ENCODE peak calls at places on chromosomes 5 and 9, in four cellular contexts. S is GM12878, X is IMR-90, T is K562. M is an unnamed sample.

GRCh38 chr9:117120061-117120460 is 294.8 kb downstream of the ASTN2 start:
- DNase-seq in X (no peak), T (no peak), S (no peak), M (no peak)

GRCh38 chr5:89230178-89230577 is 347.2 kb upstream of the MEF2C start:
- DNase-seq in T (no peak), X (no peak), S (no peak), M (no peak)

GRCh38 chr5:1544294-1545010 is 20.7 kb upstream of the LPCAT1 start:
- DNase-seq in X (no peak), S (no peak), T (no peak), M (no peak)

GRCh38 chr9:35798658-35799366 is 7.4 kb downstream of the NPR2 start:
- DNase-seq in S (no peak), X (peak; percentile 76), T (peak; percentile 73), M (peak; percentile 78)

GRCh38 chr5:166768536-166768935 is 1522.9 kb upstream of the WWC1 start:
- DNase-seq in S (no peak), X (no peak), T (no peak), M (no peak)

GRCh38 chr5:164065266-164065665 is 559.8 kb downstream of the MAT2B start:
- DNase-seq in S (no peak), T (no peak), X (no peak), M (no peak)

GRCh38 chr9:98986866-98987653 is 43.4 kb downstream of the COL15A1 start:
- DNase-seq in T (no peak), X (no peak), S (no peak), M (no peak)

GRCh38 chr9:37839491-37840461 is 39.2 kb downstream of the DCAF10 start:
- DNase-seq in X (peak; percentile 20), S (no peak), T (peak; percentile 83), M (peak; percentile 41)

GRCh38 chr9:79254900-79255651 is 316.7 kb upstream of the TLE4 start:
- DNase-seq in X (peak; percentile 70), T (no peak), S (no peak), M (no peak)

GRCh38 chr9:127793093-127793708 is 7.4 kb downstream of the CDK9 start:
- DNase-seq in X (peak; percentile 62), T (peak; percentile 15), S (no peak), M (peak; percentile 45)

GRCh38 chr5:176785184-176786145 is 24.9 kb upstream of the UNC5A start:
- DNase-seq in X (no peak), S (no peak), T (no peak), M (no peak)

GRCh38 chr9:93013856-93014582 is 44.5 kb upstream of the SUSD3 start:
- DNase-seq in S (no peak), T (no peak), X (no peak), M (no peak)

GRCh38 chr5:62689599-62690368 is 111.2 kb downstream of the LRRC70 start:
- DNase-seq in X (no peak), T (no peak), S (no peak), M (no peak)

GRCh38 chr5:32020271-32020670 is 153.8 kb downstream of the GOLPH3 start:
- DNase-seq in X (no peak), T (no peak), S (peak; percentile 42), M (no peak)

GRCh38 chr9:81894891-81895290 is 33.3 kb upstream of the SPATA31D4 start:
- DNase-seq in T (no peak), S (no peak), X (peak; percentile 30), M (no peak)

GRCh38 chr9:117487555-117488175 is 72.8 kb upstream of the ASTN2 start:
- DNase-seq in X (peak; percentile 13), T (peak; percentile 33), S (peak; percentile 7), M (peak; percentile 64)

GRCh38 chr9:8703904-8704303 is 904.3 kb upstream of the DMAC1 start:
- DNase-seq in S (no peak), X (no peak), T (no peak), M (no peak)

GRCh38 chr5:102863058-102863457 is 108.0 kb downstream of the PAM start:
- DNase-seq in S (no peak), T (no peak), X (no peak), M (no peak)

GRCh38 chr9:114283551-114284111 is 39.3 kb upstream of the ORM1 start:
- DNase-seq in S (no peak), X (no peak), T (no peak), M (no peak)
- TF ChIP-seq FOS in S (no peak), X (no peak), T (no peak), M (no peak)

GRCh38 chr9:14258840-14259239 is 55.1 kb downstream of the NFIB start:
- DNase-seq in S (no peak), X (peak; percentile 68), T (no peak), M (no peak)
- TF ChIP-seq FOS in S (no peak), X (no peak), T (no peak), M (no peak)

GRCh38 chr9:122216798-122217418 is 11.8 kb downstream of the LHX6 start:
- DNase-seq in T (no peak), S (no peak), X (no peak), M (no peak)
- TF ChIP-seq FOS in T (no peak), S (no peak), X (no peak), M (no peak)

GRCh38 chr5:69467442-69468225 is 25.0 kb upstream of the OCLN start:
- DNase-seq in X (peak; percentile 10), S (peak; percentile 90), T (peak; percentile 21), M (no peak)
- TF ChIP-seq FOS in X (no peak), S (no peak), T (no peak), M (no peak)

GRCh38 chr5:117160361-117160760 is 585.7 kb upstream of the SEMA6A start:
- DNase-seq in S (no peak), T (no peak), X (no peak), M (no peak)

GRCh38 chr5:117165068-117165467 is 590.4 kb upstream of the SEMA6A start:
- DNase-seq in S (no peak), T (no peak), X (no peak), M (no peak)

GRCh38 chr5:117161718-117162386 is 587.2 kb upstream of the SEMA6A start:
- DNase-seq in S (no peak), X (no peak), T (no peak), M (no peak)
- TF ChIP-seq FOS in S (no peak), X (no peak), T (no peak), M (no peak)

GRCh38 chr9:91053824-91054223 is 252.2 kb downstream of the SYK start:
- DNase-seq in S (no peak), X (no peak), T (no peak), M (no peak)

GRCh38 chr9:91055845-91056244 is 254.2 kb downstream of the SYK start:
- DNase-seq in X (no peak), T (no peak), S (no peak), M (peak; percentile 66)

GRCh38 chr9:91059713-91060112 is 258.1 kb downstream of the SYK start:
- DNase-seq in X (no peak), S (no peak), T (no peak), M (peak; percentile 48)

GRCh38 chr9:91060520-91061343 is 259.1 kb downstream of the SYK start:
- DNase-seq in X (peak; percentile 99), T (no peak), S (no peak), M (peak; percentile 98)

GRCh38 chr9:91056917-91057316 is 255.3 kb downstream of the SYK start:
- DNase-seq in X (peak; percentile 60), T (no peak), S (no peak), M (peak; percentile 85)
- TF ChIP-seq FOS in X (no peak), T (no peak), S (no peak), M (peak; percentile 89)

GRCh38 chr5:131716650-131717049 is 80.2 kb downstream of the FNIP1 start:
- DNase-seq in X (no peak), T (no peak), S (no peak), M (no peak)

GRCh38 chr5:131718487-131719014 is 78.3 kb downstream of the FNIP1 start:
- DNase-seq in S (no peak), T (no peak), X (no peak), M (no peak)

DNA sequence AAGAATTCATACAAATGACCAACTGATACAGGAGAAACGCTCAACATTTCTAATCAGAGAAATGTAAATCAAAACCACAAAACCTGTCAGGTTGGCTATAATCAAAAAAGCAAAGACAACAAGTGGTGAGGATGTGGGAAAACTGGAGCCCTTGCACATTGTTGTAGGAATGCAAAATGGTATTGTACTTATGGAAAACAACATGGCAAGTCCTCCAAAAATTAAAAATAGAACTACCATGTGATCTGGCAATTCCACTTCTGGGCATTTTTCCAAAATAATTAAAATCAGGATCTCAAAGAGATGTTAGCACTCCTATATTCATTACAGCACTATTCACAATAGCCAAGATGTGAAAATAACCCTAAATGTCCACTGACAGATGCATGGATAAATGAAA is 76.1 kb downstream of the FNIP1 start:
- DNase-seq in T (no peak), X (no peak), S (no peak), M (peak; percentile 91)
- TF ChIP-seq FOS in T (no peak), X (no peak), S (no peak), M (no peak)

DNA sequence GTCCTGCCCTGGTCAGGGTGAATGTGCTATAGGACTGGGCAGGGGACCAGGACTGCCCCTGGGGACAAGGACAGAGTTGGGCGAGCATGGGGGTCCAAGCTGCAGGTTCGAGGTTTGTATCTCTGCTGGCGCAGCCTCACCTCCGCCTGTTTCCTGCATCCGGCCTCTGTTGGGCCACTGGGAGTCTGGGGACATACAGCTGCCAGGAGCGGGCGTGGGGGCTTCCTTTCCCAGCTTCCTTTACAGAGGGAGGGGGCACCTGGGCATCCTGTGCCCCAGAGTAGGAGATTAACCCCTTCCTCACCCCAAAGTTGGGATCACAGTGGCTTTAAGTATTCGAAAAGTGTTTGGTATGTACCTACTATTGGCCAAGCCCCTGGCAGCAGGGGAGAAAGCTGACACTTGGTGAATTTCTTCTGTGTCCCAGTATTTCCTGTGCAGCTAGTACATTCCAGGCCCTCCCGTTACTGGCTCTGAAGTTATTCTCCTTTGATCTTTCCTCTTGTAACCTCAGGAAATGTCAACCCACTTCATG is 19.0 kb downstream of the OLFML2A start:
- DNase-seq in X (no peak), S (no peak), T (no peak), M (peak; percentile 44)
- TF ChIP-seq FOS in X (no peak), S (no peak), T (no peak), M (no peak)

M was measured in endothelial cell of umbilical vein.